ENCODE peak calls at places on chromosomes 2 and 18, in ten cellular contexts. R is CD8-positive, alpha-beta T cell; N is fibroblast of lung; J is MCF 10A; B is HFF-Myc; E is fibroblast of villous mesenchyme; H is Peyer's patch; A is OCI-LY7; P is astrocyte; Q is PC-9. Z is an unnamed sample.

GRCh38 chr2:19733951-19734425 is 167.8 kb downstream of the TTC32 start:
- DNase-seq in R (no peak), N (peak; percentile 86), J (no peak), B (no peak), E (peak; percentile 76), H (no peak), A (no peak), P (peak; percentile 73), Q (no peak), Z (no peak)

GRCh38 chr2:105393373-105394055 is 5.3 kb downstream of the FHL2 start:
- DNase-seq in R (no peak), N (peak; percentile 71), J (no peak), B (no peak), E (peak; percentile 82), H (no peak), A (no peak), P (peak; percentile 97), Q (no peak), Z (peak; percentile 74)

GRCh38 chr2:231062776-231063175 is 6.1 kb downstream of the PSMD1 start:
- DNase-seq in R (no peak), N (no peak), J (no peak), B (no peak), E (no peak), H (no peak), A (no peak), P (no peak), Q (no peak), Z (no peak)

GRCh38 chr2:97663962-97664635 is at the start of gene ACTR1B:
- DNase-seq in R (peak; percentile 94), N (peak; percentile 98), J (peak; percentile 98), B (peak; percentile 97), E (peak; percentile 98), H (peak; percentile 99), A (peak; percentile 99), P (peak; percentile 95), Q (peak; percentile 99), Z (peak; percentile 94)

GRCh38 chr2:7880561-7880960 is 801.3 kb upstream of the ID2 start:
- DNase-seq in R (no peak), N (no peak), J (no peak), B (no peak), E (no peak), H (no peak), A (no peak), P (peak; percentile 36), Q (no peak), Z (no peak)

GRCh38 chr2:47274054-47274779 is 119.1 kb upstream of the STPG4 start:
- DNase-seq in R (no peak), N (peak; percentile 83), J (no peak), B (no peak), E (peak; percentile 66), H (no peak), A (no peak), P (peak; percentile 82), Q (no peak), Z (no peak)

GRCh38 chr2:165700511-165700910 is 93.5 kb downstream of the GALNT3 start:
- DNase-seq in R (no peak), N (no peak), J (no peak), B (no peak), E (no peak), H (no peak), A (no peak), P (no peak), Q (no peak), Z (no peak)

GRCh38 chr2:218082586-218083351 is 13.7 kb downstream of the RUFY4 start:
- DNase-seq in R (no peak), N (no peak), J (no peak), B (no peak), E (no peak), H (peak; percentile 31), A (no peak), P (no peak), Q (no peak), Z (no peak)

GRCh38 chr18:57708288-57708687 is 86.7 kb upstream of the NARS1 start:
- DNase-seq in R (no peak), N (no peak), J (no peak), B (no peak), E (no peak), H (no peak), A (no peak), P (no peak), Q (no peak), Z (no peak)

GRCh38 chr18:59453468-59453961 is 94.5 kb upstream of the LMAN1 start:
- DNase-seq in R (no peak), N (no peak), J (no peak), B (no peak), E (peak; percentile 93), H (no peak), A (no peak), P (no peak), Q (no peak), Z (no peak)

GRCh38 chr2:21231985-21232384 is 108.2 kb downstream of the TDRD15 start:
- DNase-seq in R (no peak), N (no peak), J (no peak), B (no peak), E (no peak), H (no peak), A (peak; percentile 24), P (no peak), Q (no peak), Z (no peak)

GRCh38 chr18:77472486-77472885 is 222.8 kb downstream of the GALR1 start:
- DNase-seq in R (no peak), N (no peak), J (no peak), B (no peak), E (no peak), H (no peak), A (no peak), P (no peak), Q (no peak), Z (no peak)

DNA sequence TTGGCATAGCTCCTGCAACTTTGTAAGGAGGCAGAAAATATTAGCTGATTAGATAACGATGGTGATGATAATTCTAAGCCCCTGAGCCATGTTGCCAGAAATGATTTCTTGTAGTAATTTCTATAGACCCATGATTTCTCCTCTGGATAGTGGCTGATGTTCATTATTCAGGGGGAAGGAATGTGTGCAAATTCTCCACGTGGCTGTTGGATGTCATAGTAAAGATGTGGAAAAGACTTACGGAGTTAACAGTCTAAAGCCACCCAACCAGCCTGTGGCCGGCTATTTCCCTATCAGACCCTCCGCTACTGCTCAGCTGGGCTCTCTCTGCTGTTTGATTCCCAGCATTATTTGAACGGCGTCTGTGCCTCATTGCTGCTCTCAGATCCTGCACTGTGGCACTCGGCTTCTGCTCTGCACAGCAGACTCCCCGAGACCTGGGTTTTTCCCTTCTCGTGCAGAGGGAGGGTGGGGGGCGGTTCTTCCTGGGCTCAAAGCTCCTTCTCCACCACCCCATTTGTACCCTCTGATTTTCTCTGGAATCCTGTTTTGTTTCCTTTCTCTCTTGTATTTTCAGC is 221.3 kb downstream of the GALR1 start:
- DNase-seq in R (no peak), N (no peak), J (no peak), B (no peak), E (no peak), H (no peak), A (no peak), P (no peak), Q (no peak), Z (no peak)
- TF ChIP-seq CTCF in R (no peak), N (no peak), J (no peak), B (no peak), E (no peak), H (no peak), A (no peak), P (no peak), Q (no peak), Z (no peak)

GRCh38 chr2:171160630-171161424 is at the start of gene TLK1:
- DNase-seq in R (peak; percentile 56), N (peak; percentile 57), J (peak; percentile 64), B (no peak), E (peak; percentile 76), H (peak; percentile 90), A (peak; percentile 92), P (peak; percentile 59), Q (peak; percentile 76), Z (peak; percentile 30)
- TF ChIP-seq CTCF in R (no peak), N (no peak), J (no peak), B (no peak), E (no peak), H (peak; percentile 18), A (no peak), P (no peak), Q (no peak), Z (no peak)

DNA sequence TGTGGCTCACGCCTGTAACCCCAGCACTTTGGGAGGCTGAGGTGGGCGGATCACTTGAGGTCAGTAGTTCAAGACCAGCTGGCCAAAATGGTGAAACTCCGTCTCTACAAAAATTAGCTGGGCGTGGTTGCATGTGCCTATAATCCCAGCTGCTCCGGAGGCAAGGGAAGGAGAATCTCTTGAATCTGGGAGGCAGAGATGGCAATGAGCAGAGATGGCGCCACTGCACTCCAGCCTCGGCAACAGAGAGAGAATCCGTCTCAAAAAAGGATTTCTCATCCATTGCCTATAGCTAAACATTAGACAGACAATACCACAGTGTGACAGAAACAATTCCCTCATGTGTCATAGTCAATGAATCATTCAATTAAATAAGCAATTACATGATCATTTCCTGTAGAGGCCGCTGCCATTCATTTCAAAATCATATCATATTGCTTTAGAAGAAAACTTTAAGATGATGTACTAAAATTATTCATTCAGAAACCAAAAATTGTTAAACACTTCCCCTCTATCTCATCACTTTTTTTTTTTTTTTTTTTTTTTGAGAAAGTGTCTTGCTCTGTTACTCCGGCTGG is 69.5 kb upstream of the TGIF1 start:
- DNase-seq in R (no peak), N (peak; percentile 85), J (peak; percentile 74), B (no peak), E (peak; percentile 78), H (no peak), A (no peak), P (peak; percentile 36), Q (no peak), Z (no peak)
- TF ChIP-seq CTCF in R (peak; percentile 21), N (peak; percentile 21), J (peak; percentile 19), B (no peak), E (peak; percentile 30), H (no peak), A (peak; percentile 11), P (peak; percentile 21), Q (peak; percentile 44), Z (peak; percentile 27)

GRCh38 chr2:121129692-121130091 is 155.3 kb downstream of the TFCP2L1 start:
- DNase-seq in R (no peak), N (no peak), J (no peak), B (no peak), E (no peak), H (no peak), A (no peak), P (no peak), Q (no peak), Z (no peak)

GRCh38 chr2:121130301-121130850 is 154.6 kb downstream of the TFCP2L1 start:
- DNase-seq in R (no peak), N (no peak), J (no peak), B (no peak), E (no peak), H (no peak), A (no peak), P (no peak), Q (no peak), Z (no peak)

GRCh38 chr2:121131375-121131774 is 153.6 kb downstream of the TFCP2L1 start:
- DNase-seq in R (no peak), N (no peak), J (no peak), B (no peak), E (no peak), H (no peak), A (no peak), P (no peak), Q (no peak), Z (no peak)

GRCh38 chr2:121132054-121132453 is 152.9 kb downstream of the TFCP2L1 start:
- DNase-seq in R (no peak), N (no peak), J (no peak), B (no peak), E (no peak), H (no peak), A (no peak), P (no peak), Q (no peak), Z (no peak)

GRCh38 chr2:121128741-121129659 is 156.0 kb downstream of the TFCP2L1 start:
- DNase-seq in R (no peak), N (peak; percentile 17), J (no peak), B (peak; percentile 3), E (peak; percentile 18), H (peak; percentile 82), A (peak; percentile 20), P (no peak), Q (peak; percentile 76), Z (no peak)
- TF ChIP-seq CTCF in R (no peak), N (peak; percentile 31), J (no peak), B (peak; percentile 67), E (peak; percentile 66), H (peak; percentile 91), A (peak; percentile 68), P (peak; percentile 64), Q (peak; percentile 93), Z (peak; percentile 34)